ENCODE peak calls at places on chromosomes 3 and 15, in nine cellular contexts. One of them, this sample, is unnamed.

GRCh38 chr3:113249601-113250000 is 38.2 kb downstream of the BOC start:
- DNase-seq in mucosa of descending colon: no peak
- DNase-seq in GM23338: no peak
- DNase-seq in AG09319: no peak
- DNase-seq in H9: no peak
- DNase-seq in heart left ventricle: no peak
- DNase-seq in body of pancreas: no peak
- DNase-seq in GM10248: no peak
- DNase-seq in colonic mucosa: no peak
- DNase-seq in this sample: no peak

GRCh38 chr3:39651993-39652739 is 157.2 kb upstream of the MYRIP start:
- DNase-seq in heart left ventricle: no peak
- DNase-seq in H9: no peak
- DNase-seq in mucosa of descending colon: no peak
- DNase-seq in colonic mucosa: no peak
- DNase-seq in GM23338: no peak
- DNase-seq in AG09319: no peak
- DNase-seq in GM10248: no peak
- DNase-seq in body of pancreas: peak; percentile 73
- DNase-seq in this sample: no peak

GRCh38 chr3:117630885-117631284 is 921.3 kb downstream of the TUSC7 start:
- DNase-seq in GM23338: no peak
- DNase-seq in GM10248: no peak
- DNase-seq in colonic mucosa: no peak
- DNase-seq in H9: no peak
- DNase-seq in body of pancreas: peak; percentile 19
- DNase-seq in heart left ventricle: no peak
- DNase-seq in mucosa of descending colon: no peak
- DNase-seq in AG09319: no peak
- DNase-seq in this sample: no peak

GRCh38 chr3:109874900-109875735 is 537.8 kb upstream of the DPPA4 start:
- DNase-seq in body of pancreas: no peak
- DNase-seq in mucosa of descending colon: no peak
- DNase-seq in heart left ventricle: no peak
- DNase-seq in H9: no peak
- DNase-seq in GM10248: no peak
- DNase-seq in AG09319: no peak
- DNase-seq in GM23338: no peak
- DNase-seq in colonic mucosa: no peak
- DNase-seq in this sample: no peak

GRCh38 chr3:41327718-41328117 is 128.4 kb downstream of the CTNNB1 start:
- DNase-seq in GM10248: no peak
- DNase-seq in mucosa of descending colon: no peak
- DNase-seq in AG09319: no peak
- DNase-seq in body of pancreas: no peak
- DNase-seq in GM23338: no peak
- DNase-seq in H9: no peak
- DNase-seq in colonic mucosa: no peak
- DNase-seq in heart left ventricle: no peak
- DNase-seq in this sample: no peak

GRCh38 chr3:38392604-38393163 is 46.1 kb downstream of the XYLB start:
- DNase-seq in AG09319: no peak
- DNase-seq in heart left ventricle: no peak
- DNase-seq in body of pancreas: no peak
- DNase-seq in GM23338: no peak
- DNase-seq in colonic mucosa: no peak
- DNase-seq in H9: no peak
- DNase-seq in GM10248: no peak
- DNase-seq in mucosa of descending colon: no peak
- DNase-seq in this sample: no peak

GRCh38 chr15:64122936-64123351 is 27.2 kb downstream of the SNX1 start:
- DNase-seq in GM23338: no peak
- DNase-seq in body of pancreas: no peak
- DNase-seq in H9: no peak
- DNase-seq in AG09319: no peak
- DNase-seq in GM10248: no peak
- DNase-seq in colonic mucosa: no peak
- DNase-seq in heart left ventricle: no peak
- DNase-seq in mucosa of descending colon: no peak
- DNase-seq in this sample: no peak

GRCh38 chr3:37074178-37074577 is 80.9 kb downstream of the MLH1 start:
- DNase-seq in colonic mucosa: no peak
- DNase-seq in AG09319: no peak
- DNase-seq in body of pancreas: no peak
- DNase-seq in GM23338: no peak
- DNase-seq in heart left ventricle: no peak
- DNase-seq in mucosa of descending colon: no peak
- DNase-seq in GM10248: no peak
- DNase-seq in H9: no peak
- DNase-seq in this sample: no peak

GRCh38 chr3:154367221-154367620 is 42.9 kb upstream of the DHX36 start:
- DNase-seq in H9: no peak
- DNase-seq in mucosa of descending colon: no peak
- DNase-seq in heart left ventricle: no peak
- DNase-seq in GM10248: no peak
- DNase-seq in body of pancreas: no peak
- DNase-seq in AG09319: no peak
- DNase-seq in GM23338: no peak
- DNase-seq in colonic mucosa: no peak
- DNase-seq in this sample: no peak

GRCh38 chr3:184541886-184542562 is 19.6 kb upstream of the EPHB3 start:
- DNase-seq in colonic mucosa: peak; percentile 14
- DNase-seq in AG09319: no peak
- DNase-seq in GM23338: no peak
- DNase-seq in body of pancreas: no peak
- DNase-seq in H9: peak; percentile 45
- DNase-seq in GM10248: peak; percentile 12
- DNase-seq in heart left ventricle: peak; percentile 3
- DNase-seq in mucosa of descending colon: no peak
- DNase-seq in this sample: no peak

GRCh38 chr3:184539801-184540440 is 21.7 kb upstream of the EPHB3 start:
- DNase-seq in GM23338: peak; percentile 78
- DNase-seq in GM10248: no peak
- DNase-seq in body of pancreas: no peak
- DNase-seq in AG09319: no peak
- DNase-seq in H9: peak; percentile 80
- DNase-seq in mucosa of descending colon: no peak
- DNase-seq in heart left ventricle: peak; percentile 2
- DNase-seq in colonic mucosa: peak; percentile 12
- DNase-seq in this sample: no peak

GRCh38 chr3:184542577-184542976 is 19.0 kb upstream of the EPHB3 start:
- DNase-seq in AG09319: no peak
- DNase-seq in body of pancreas: no peak
- DNase-seq in GM23338: no peak
- DNase-seq in colonic mucosa: no peak
- DNase-seq in GM10248: no peak
- DNase-seq in mucosa of descending colon: no peak
- DNase-seq in H9: peak; percentile 4
- DNase-seq in heart left ventricle: no peak
- DNase-seq in this sample: no peak

GRCh38 chr3:184538600-184539431 is 22.8 kb upstream of the EPHB3 start:
- DNase-seq in H9: peak; percentile 44
- DNase-seq in heart left ventricle: peak; percentile 2
- DNase-seq in mucosa of descending colon: no peak
- DNase-seq in body of pancreas: no peak
- DNase-seq in GM23338: no peak
- DNase-seq in GM10248: no peak
- DNase-seq in colonic mucosa: peak; percentile 8
- DNase-seq in AG09319: no peak
- DNase-seq in this sample: no peak

GRCh38 chr3:184540777-184541681 is 20.6 kb upstream of the EPHB3 start:
- DNase-seq in GM10248: peak; percentile 62
- DNase-seq in mucosa of descending colon: peak; percentile 94
- DNase-seq in heart left ventricle: peak; percentile 37
- DNase-seq in H9: peak; percentile 94
- DNase-seq in AG09319: no peak
- DNase-seq in colonic mucosa: peak; percentile 94
- DNase-seq in body of pancreas: peak; percentile 96
- DNase-seq in GM23338: peak; percentile 98
- DNase-seq in this sample: peak; percentile 63
- TF ChIP-seq CTCF in GM10248: peak; percentile 75
- TF ChIP-seq CTCF in mucosa of descending colon: peak; percentile 71
- TF ChIP-seq CTCF in heart left ventricle: peak; percentile 65
- TF ChIP-seq CTCF in H9: peak; percentile 94
- TF ChIP-seq CTCF in AG09319: peak; percentile 71
- TF ChIP-seq CTCF in colonic mucosa: peak; percentile 83
- TF ChIP-seq CTCF in body of pancreas: peak; percentile 87
- TF ChIP-seq CTCF in GM23338: peak; percentile 94
- TF ChIP-seq CTCF in this sample: peak; percentile 87

DNA sequence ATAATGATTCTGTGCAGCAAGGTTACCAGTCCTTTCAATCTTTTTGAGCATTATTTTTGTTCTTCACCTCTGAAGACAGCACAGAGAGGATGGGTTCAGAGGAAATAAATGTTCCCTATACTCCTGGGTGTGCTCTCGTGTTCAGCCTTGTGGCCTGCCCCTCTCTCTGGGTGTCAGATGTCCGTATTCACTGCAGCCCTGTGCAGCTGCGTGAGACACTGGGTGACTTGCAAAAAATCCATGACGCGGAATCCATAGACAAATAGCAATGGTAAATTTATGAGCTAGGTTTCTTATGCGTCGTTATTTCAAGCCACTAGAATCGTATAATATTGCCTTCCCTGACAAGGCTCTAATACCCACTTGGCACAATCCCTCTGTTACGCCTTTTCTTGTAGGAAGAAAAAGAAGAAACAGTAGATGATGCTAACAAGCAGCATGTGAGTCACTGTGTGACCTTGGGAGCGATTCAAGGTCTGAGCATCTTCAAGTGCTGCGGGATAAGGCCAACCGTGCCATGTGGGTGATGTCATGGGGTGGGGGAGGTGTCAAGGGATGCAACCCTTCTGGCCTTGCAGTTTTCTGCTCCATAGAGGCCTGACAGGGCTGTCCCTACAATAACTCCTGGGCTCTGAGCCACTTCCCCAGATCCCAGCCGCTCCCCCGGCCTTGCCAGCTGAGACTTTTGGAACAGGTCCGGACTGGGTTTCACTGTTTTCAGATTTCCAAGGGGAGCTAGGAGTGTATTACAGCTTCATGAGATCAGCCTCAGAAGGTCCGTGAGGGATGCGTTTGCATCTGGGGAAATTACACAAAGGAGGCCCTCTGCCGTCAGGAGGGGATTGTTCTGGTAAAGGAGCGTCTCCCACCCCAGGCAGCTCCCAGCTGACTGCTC is 47.6 kb upstream of the POMGNT2 start:
- DNase-seq in GM10248: no peak
- DNase-seq in AG09319: peak; percentile 75
- DNase-seq in mucosa of descending colon: peak; percentile 45
- DNase-seq in colonic mucosa: peak; percentile 63
- DNase-seq in GM23338: peak; percentile 16
- DNase-seq in body of pancreas: peak; percentile 38
- DNase-seq in heart left ventricle: peak; percentile 18
- DNase-seq in H9: no peak
- DNase-seq in this sample: no peak
- TF ChIP-seq CTCF in GM10248: no peak
- TF ChIP-seq CTCF in AG09319: peak; percentile 6
- TF ChIP-seq CTCF in mucosa of descending colon: no peak
- TF ChIP-seq CTCF in colonic mucosa: no peak
- TF ChIP-seq CTCF in GM23338: no peak
- TF ChIP-seq CTCF in body of pancreas: no peak
- TF ChIP-seq CTCF in heart left ventricle: no peak
- TF ChIP-seq CTCF in H9: no peak
- TF ChIP-seq CTCF in this sample: no peak

GRCh38 chr3:6989608-6990291 is 128.8 kb downstream of the GRM7 start:
- DNase-seq in colonic mucosa: no peak
- DNase-seq in mucosa of descending colon: no peak
- DNase-seq in heart left ventricle: no peak
- DNase-seq in GM10248: no peak
- DNase-seq in GM23338: peak; percentile 1
- DNase-seq in body of pancreas: no peak
- DNase-seq in H9: no peak
- DNase-seq in AG09319: no peak
- DNase-seq in this sample: no peak

DNA sequence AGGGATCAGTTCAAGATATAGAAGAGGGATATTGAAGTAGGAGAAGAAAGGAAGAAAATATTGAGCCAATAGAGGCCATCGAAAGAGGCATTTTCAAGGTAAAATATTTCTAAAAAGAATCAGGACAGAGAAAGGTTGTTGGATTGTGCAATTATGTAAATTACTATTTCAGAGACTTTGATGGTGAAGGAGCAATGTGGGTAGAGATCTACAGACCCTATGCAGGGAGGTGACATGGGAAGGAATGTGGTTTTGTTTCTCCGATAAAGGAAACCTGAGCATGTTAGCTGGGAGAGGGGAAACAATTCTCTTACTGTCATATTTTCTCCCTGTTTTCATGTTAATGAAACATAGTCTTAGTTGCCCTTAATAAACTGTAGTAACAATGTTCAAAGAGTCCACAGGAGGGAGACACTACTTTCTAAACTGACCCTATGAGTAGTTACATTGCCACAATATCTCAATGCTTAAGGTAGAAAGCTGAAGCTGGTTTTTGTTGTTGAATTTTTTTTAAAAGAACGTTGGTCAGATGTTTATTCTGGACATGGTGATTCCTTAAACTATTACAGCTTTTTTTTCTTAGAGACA is 133.3 kb downstream of the GRM7 start:
- DNase-seq in AG09319: no peak
- DNase-seq in mucosa of descending colon: no peak
- DNase-seq in colonic mucosa: no peak
- DNase-seq in body of pancreas: no peak
- DNase-seq in GM23338: peak; percentile 16
- DNase-seq in GM10248: no peak
- DNase-seq in heart left ventricle: no peak
- DNase-seq in H9: no peak
- DNase-seq in this sample: peak; percentile 6
- TF ChIP-seq CTCF in AG09319: no peak
- TF ChIP-seq CTCF in mucosa of descending colon: no peak
- TF ChIP-seq CTCF in colonic mucosa: no peak
- TF ChIP-seq CTCF in body of pancreas: peak; percentile 23
- TF ChIP-seq CTCF in GM23338: peak; percentile 21
- TF ChIP-seq CTCF in GM10248: no peak
- TF ChIP-seq CTCF in heart left ventricle: no peak
- TF ChIP-seq CTCF in H9: peak; percentile 59
- TF ChIP-seq CTCF in this sample: no peak

DNA sequence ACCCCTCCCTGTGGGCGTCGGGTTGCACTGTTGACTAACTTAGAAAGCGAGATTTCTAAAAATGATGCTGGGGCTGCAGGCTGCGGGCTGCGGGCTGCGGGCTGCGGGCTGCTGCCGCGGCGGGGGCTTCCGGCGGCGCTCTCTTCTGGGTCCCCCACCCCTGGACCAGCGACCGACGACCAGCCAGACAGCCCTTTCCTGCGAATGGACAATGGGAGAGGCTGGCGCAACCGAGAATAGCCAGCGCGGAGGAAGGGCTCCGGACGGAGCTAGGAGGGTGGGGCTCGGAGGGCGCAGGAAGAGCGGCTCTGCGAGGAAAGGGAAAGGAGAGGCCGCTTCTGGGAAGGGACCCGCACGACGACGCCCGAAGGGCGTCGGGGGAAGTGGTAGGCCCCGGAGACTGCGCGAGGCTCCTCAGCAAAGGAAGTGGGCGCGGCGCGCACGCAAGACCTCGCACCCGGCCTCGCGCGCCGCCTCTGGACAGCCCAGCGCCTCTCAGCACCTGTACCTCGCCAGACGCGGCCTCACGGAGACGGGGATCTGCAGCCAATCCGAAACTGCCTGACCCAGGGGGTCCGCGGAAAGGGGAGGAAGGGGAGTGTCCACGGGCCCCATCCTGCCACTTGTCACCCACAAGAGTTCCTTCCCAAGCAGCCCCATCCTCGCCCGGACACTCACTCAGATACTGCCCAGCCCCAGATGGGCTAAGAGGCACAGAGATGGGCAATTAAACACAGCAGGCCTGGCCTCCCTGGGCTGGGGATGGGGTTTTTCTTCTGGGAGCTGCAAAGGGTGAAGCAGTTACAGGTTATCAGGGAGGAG is 70.7 kb downstream of the SLC12A8 start:
- DNase-seq in GM10248: peak; percentile 81
- DNase-seq in AG09319: no peak
- DNase-seq in H9: peak; percentile 77
- DNase-seq in GM23338: peak; percentile 88
- DNase-seq in colonic mucosa: peak; percentile 60
- DNase-seq in heart left ventricle: peak; percentile 86
- DNase-seq in body of pancreas: peak; percentile 49
- DNase-seq in mucosa of descending colon: peak; percentile 61
- DNase-seq in this sample: peak; percentile 79
- TF ChIP-seq CTCF in GM10248: peak; percentile 47
- TF ChIP-seq CTCF in AG09319: peak; percentile 24
- TF ChIP-seq CTCF in H9: peak; percentile 53
- TF ChIP-seq CTCF in GM23338: no peak
- TF ChIP-seq CTCF in colonic mucosa: no peak
- TF ChIP-seq CTCF in heart left ventricle: peak; percentile 53
- TF ChIP-seq CTCF in body of pancreas: no peak
- TF ChIP-seq CTCF in mucosa of descending colon: no peak
- TF ChIP-seq CTCF in this sample: peak; percentile 73

This sample was measured in GM13977.